ENCODE peak calls at places on chromosomes 16 and 17, in four cellular contexts. O is GM04504, Q is AG09309, F is substantia nigra. B is an unnamed sample.

GRCh38 chr16:66248096-66248495 is 118.4 kb upstream of the CDH5 start:
- DNase-seq in Q (peak; percentile 55), O (no peak), F (no peak), B (no peak)

GRCh38 chr16:12531937-12532336 is 271.8 kb downstream of the CPPED1 start:
- DNase-seq in Q (no peak), F (no peak), O (peak; percentile 15), B (no peak)

GRCh38 chr17:33725675-33726271 is 432.7 kb upstream of the ASIC2 start:
- DNase-seq in F (no peak), O (peak; percentile 5), Q (no peak), B (peak; percentile 38)

GRCh38 chr16:75340715-75341500 is 89.5 kb upstream of the BCAR1 start:
- DNase-seq in Q (no peak), O (no peak), F (no peak), B (peak; percentile 85)

GRCh38 chr16:35711435-35711834 is 2252.0 kb downstream of the TP53TG3F start:
- DNase-seq in O (no peak), F (no peak), Q (no peak), B (no peak)

GRCh38 chr17:43437756-43438155 is 39.0 kb downstream of the ARL4D start:
- DNase-seq in Q (no peak), O (no peak), F (no peak), B (no peak)

GRCh38 chr16:81639931-81640680 is 139.0 kb upstream of the PLCG2 start:
- DNase-seq in Q (no peak), F (no peak), O (no peak), B (no peak)

GRCh38 chr16:391885-392335 is 5.1 kb upstream of the NME4 start:
- DNase-seq in Q (peak; percentile 23), O (no peak), F (no peak), B (peak; percentile 66)

GRCh38 chr17:42287305-42288077 is 807 bp upstream of the STAT5A start:
- DNase-seq in O (no peak), F (peak; percentile 12), Q (no peak), B (no peak)

GRCh38 chr17:29124135-29124930 is 55.9 kb downstream of the MYO18A start:
- DNase-seq in F (no peak), Q (peak; percentile 53), O (peak; percentile 65), B (peak; percentile 81)

GRCh38 chr16:88614818-88615580 is 23.4 kb upstream of the IL17C start:
- DNase-seq in F (no peak), Q (no peak), O (no peak), B (no peak)

GRCh38 chr16:57970971-57971370 is at the start of gene CNGB1:
- DNase-seq in Q (no peak), O (no peak), F (no peak), B (no peak)

GRCh38 chr17:74960739-74961342 is 11.7 kb downstream of the HID1 start:
- DNase-seq in Q (no peak), O (no peak), F (no peak), B (no peak)

GRCh38 chr17:78966123-78966813 is 13.5 kb downstream of the LGALS3BP start:
- DNase-seq in F (no peak), Q (no peak), O (no peak), B (no peak)

GRCh38 chr17:9179602-9180001 is 158.3 kb downstream of the NTN1 start:
- DNase-seq in F (no peak), Q (no peak), O (no peak), B (no peak)